ENCODE peak calls at places on chromosomes 16 and 17, in five cellular contexts. Y is foreskin melanocyte, K is GM12864, N is pons, Z is fibroblast of the aortic adventitia. C is an unnamed sample.

GRCh38 chr16:11909653-11910551 is 5.9 kb downstream of the GSPT1 start:
- DNase-seq in Y (no peak), K (no peak), N (no peak), Z (peak; percentile 52), C (no peak)

GRCh38 chr17:42679001-42679491 is 2.3 kb upstream of the PLEKHH3 start:
- DNase-seq in Y (no peak), K (no peak), N (no peak), Z (peak; percentile 47), C (no peak)

GRCh38 chr17:75241502-75241901 is 19.9 kb downstream of the GGA3 start:
- DNase-seq in Y (peak; percentile 71), K (no peak), N (no peak), Z (peak; percentile 47), C (no peak)

GRCh38 chr17:17872468-17873345 is 35.9 kb upstream of the SREBF1 start:
- DNase-seq in Y (no peak), K (no peak), N (no peak), Z (no peak), C (no peak)

GRCh38 chr17:1030684-1031557 is 34.0 kb downstream of the TIMM22 start:
- DNase-seq in Y (peak; percentile 51), K (no peak), N (no peak), Z (peak; percentile 8), C (peak; percentile 37)

GRCh38 chr17:82229686-82230626 is 1.1 kb downstream of the SLC16A3 start:
- DNase-seq in Y (no peak), K (no peak), N (no peak), Z (no peak), C (no peak)

GRCh38 chr16:80986557-80986956 is 20.1 kb downstream of the CMC2 start:
- DNase-seq in Y (no peak), K (no peak), N (no peak), Z (no peak), C (no peak)

GRCh38 chr17:36641877-36642845 is 40.8 kb downstream of the MRM1 start:
- DNase-seq in Y (no peak), K (no peak), N (no peak), Z (no peak), C (no peak)

GRCh38 chr17:66675991-66676371 is 158.9 kb upstream of the CACNG5 start:
- DNase-seq in Y (no peak), K (no peak), N (no peak), Z (no peak), C (peak; percentile 68)

GRCh38 chr16:1800703-1801102 is 7.2 kb upstream of the IGFALS start:
- DNase-seq in Y (no peak), K (no peak), N (no peak), Z (no peak), C (no peak)

GRCh38 chr17:66272699-66273390 is 29.6 kb upstream of the PRKCA start:
- DNase-seq in Y (no peak), K (no peak), N (no peak), Z (peak; percentile 97), C (no peak)

GRCh38 chr17:2939714-2940351 is 123.6 kb downstream of the OR1D5 start:
- DNase-seq in Y (no peak), K (no peak), N (peak; percentile 27), Z (no peak), C (peak; percentile 43)

GRCh38 chr17:35295686-35296085 is 52.8 kb downstream of the SLFN5 start:
- DNase-seq in Y (no peak), K (no peak), N (no peak), Z (no peak), C (no peak)

GRCh38 chr17:61583660-61584264 is 7.3 kb downstream of the NACA2 start:
- DNase-seq in Y (no peak), K (no peak), N (no peak), Z (no peak), C (no peak)

GRCh38 chr16:54140057-54140787 is 146.4 kb downstream of the IRX3 start:
- DNase-seq in Y (no peak), K (no peak), N (no peak), Z (peak; percentile 30), C (no peak)

GRCh38 chr16:89944773-89945172 is 3.8 kb upstream of the DEF8 start:
- DNase-seq in Y (no peak), K (peak; percentile 73), N (no peak), Z (no peak), C (no peak)

GRCh38 chr16:49588729-49589384 is 215.3 kb downstream of the C16orf78 start:
- DNase-seq in Y (no peak), K (no peak), N (no peak), Z (peak; percentile 27), C (no peak)

GRCh38 chr16:47866431-47866830 is 289.4 kb downstream of the ABCC12 start:
- DNase-seq in Y (peak; percentile 9), K (no peak), N (no peak), Z (no peak), C (no peak)

GRCh38 chr16:21169249-21169981 is 10.9 kb downstream of the LDAF1 start:
- DNase-seq in Y (no peak), K (no peak), N (no peak), Z (peak; percentile 50), C (no peak)

GRCh38 chr16:84055801-84056634 is 13.4 kb upstream of the SLC38A8 start:
- DNase-seq in Y (no peak), K (no peak), N (no peak), Z (no peak), C (no peak)

GRCh38 chr16:65294154-65294553 is 172.3 kb upstream of the CDH11 start:
- DNase-seq in Y (no peak), K (no peak), N (no peak), Z (no peak), C (no peak)

C was measured in Ammon's horn.